ENCODE peak calls at places on chromosome 12, in six cellular contexts. One of them, this sample, is unnamed.

GRCh38 chr12:28552472-28553061 is 362.3 kb downstream of the CCDC91 start:
- DNase-seq in astrocyte of the spinal cord: no peak
- DNase-seq in lower leg skin: no peak
- DNase-seq in heart left ventricle: no peak
- DNase-seq in cardiac fibroblast: no peak
- DNase-seq in GM12865: no peak
- DNase-seq in this sample: no peak

GRCh38 chr12:53696285-53696654 is 20.4 kb upstream of the ATP5MC2 start:
- DNase-seq in cardiac fibroblast: peak; percentile 89
- DNase-seq in GM12865: peak; percentile 61
- DNase-seq in lower leg skin: peak; percentile 83
- DNase-seq in heart left ventricle: peak; percentile 63
- DNase-seq in astrocyte of the spinal cord: peak; percentile 84
- DNase-seq in this sample: peak; percentile 87

GRCh38 chr12:23008613-23009012 is 383.6 kb downstream of the ETNK1 start:
- DNase-seq in astrocyte of the spinal cord: no peak
- DNase-seq in GM12865: no peak
- DNase-seq in lower leg skin: no peak
- DNase-seq in cardiac fibroblast: no peak
- DNase-seq in heart left ventricle: peak; percentile 20
- DNase-seq in this sample: no peak

GRCh38 chr12:71159260-71159659 is 1.5 kb upstream of the TSPAN8 start:
- DNase-seq in GM12865: no peak
- DNase-seq in heart left ventricle: no peak
- DNase-seq in astrocyte of the spinal cord: no peak
- DNase-seq in lower leg skin: no peak
- DNase-seq in cardiac fibroblast: no peak
- DNase-seq in this sample: no peak

GRCh38 chr12:72261885-72262284 is 10.3 kb upstream of the TRHDE start:
- DNase-seq in heart left ventricle: no peak
- DNase-seq in cardiac fibroblast: no peak
- DNase-seq in GM12865: no peak
- DNase-seq in astrocyte of the spinal cord: no peak
- DNase-seq in lower leg skin: no peak
- DNase-seq in this sample: no peak

GRCh38 chr12:42130670-42131402 is 13.8 kb downstream of the GXYLT1 start:
- DNase-seq in lower leg skin: peak; percentile 20
- DNase-seq in heart left ventricle: no peak
- DNase-seq in astrocyte of the spinal cord: peak; percentile 59
- DNase-seq in GM12865: no peak
- DNase-seq in cardiac fibroblast: peak; percentile 67
- DNase-seq in this sample: no peak

GRCh38 chr12:70070494-70071007 is 172.7 kb upstream of the CNOT2 start:
- DNase-seq in astrocyte of the spinal cord: peak; percentile 8
- DNase-seq in heart left ventricle: no peak
- DNase-seq in lower leg skin: no peak
- DNase-seq in GM12865: no peak
- DNase-seq in cardiac fibroblast: no peak
- DNase-seq in this sample: no peak

GRCh38 chr12:3427956-3428355 is 63.0 kb upstream of the PRMT8 start:
- DNase-seq in GM12865: no peak
- DNase-seq in astrocyte of the spinal cord: no peak
- DNase-seq in heart left ventricle: no peak
- DNase-seq in cardiac fibroblast: no peak
- DNase-seq in lower leg skin: no peak
- DNase-seq in this sample: no peak

GRCh38 chr12:64395739-64396138 is 5.2 kb upstream of the C12orf56 start:
- DNase-seq in lower leg skin: no peak
- DNase-seq in heart left ventricle: no peak
- DNase-seq in cardiac fibroblast: peak; percentile 56
- DNase-seq in astrocyte of the spinal cord: no peak
- DNase-seq in GM12865: no peak
- DNase-seq in this sample: no peak

GRCh38 chr12:105945935-105946334 is 192.8 kb downstream of the NUAK1 start:
- DNase-seq in heart left ventricle: no peak
- DNase-seq in astrocyte of the spinal cord: peak; percentile 89
- DNase-seq in GM12865: no peak
- DNase-seq in cardiac fibroblast: no peak
- DNase-seq in lower leg skin: no peak
- DNase-seq in this sample: no peak

GRCh38 chr12:92561543-92561899 is 141.3 kb upstream of the PLEKHG7 start:
- DNase-seq in GM12865: peak; percentile 56
- DNase-seq in astrocyte of the spinal cord: peak; percentile 96
- DNase-seq in lower leg skin: no peak
- DNase-seq in heart left ventricle: peak; percentile 66
- DNase-seq in cardiac fibroblast: peak; percentile 92
- DNase-seq in this sample: no peak

GRCh38 chr12:2266666-2267623 is 214.2 kb downstream of the CACNA1C start:
- DNase-seq in GM12865: no peak
- DNase-seq in lower leg skin: no peak
- DNase-seq in heart left ventricle: no peak
- DNase-seq in astrocyte of the spinal cord: no peak
- DNase-seq in cardiac fibroblast: no peak
- DNase-seq in this sample: no peak

GRCh38 chr12:122024132-122024785 is 2.6 kb downstream of the BCL7A start:
- DNase-seq in lower leg skin: no peak
- DNase-seq in cardiac fibroblast: no peak
- DNase-seq in GM12865: no peak
- DNase-seq in heart left ventricle: no peak
- DNase-seq in astrocyte of the spinal cord: no peak
- DNase-seq in this sample: no peak

GRCh38 chr12:14756331-14757143 is 46.7 kb downstream of the WBP11 start:
- DNase-seq in GM12865: no peak
- DNase-seq in lower leg skin: no peak
- DNase-seq in cardiac fibroblast: no peak
- DNase-seq in astrocyte of the spinal cord: no peak
- DNase-seq in heart left ventricle: no peak
- DNase-seq in this sample: no peak

GRCh38 chr12:3371018-3371417 is 120.0 kb upstream of the PRMT8 start:
- DNase-seq in astrocyte of the spinal cord: no peak
- DNase-seq in lower leg skin: no peak
- DNase-seq in GM12865: no peak
- DNase-seq in cardiac fibroblast: no peak
- DNase-seq in heart left ventricle: no peak
- DNase-seq in this sample: no peak

GRCh38 chr12:118035194-118036041 is 18.9 kb downstream of the RFC5 start:
- DNase-seq in astrocyte of the spinal cord: peak; percentile 30
- DNase-seq in GM12865: peak; percentile 84
- DNase-seq in heart left ventricle: no peak
- DNase-seq in lower leg skin: no peak
- DNase-seq in cardiac fibroblast: peak; percentile 18
- DNase-seq in this sample: peak; percentile 70

GRCh38 chr12:107760207-107760816 is 625 bp downstream of the PRDM4 start:
- DNase-seq in cardiac fibroblast: peak; percentile 7
- DNase-seq in lower leg skin: peak; percentile 22
- DNase-seq in heart left ventricle: peak; percentile 31
- DNase-seq in GM12865: peak; percentile 45
- DNase-seq in astrocyte of the spinal cord: no peak
- DNase-seq in this sample: peak; percentile 43

GRCh38 chr12:108804361-108804949 is 52.9 kb downstream of the SSH1 start:
- DNase-seq in heart left ventricle: peak; percentile 61
- DNase-seq in astrocyte of the spinal cord: peak; percentile 98
- DNase-seq in lower leg skin: no peak
- DNase-seq in GM12865: no peak
- DNase-seq in cardiac fibroblast: peak; percentile 97
- DNase-seq in this sample: no peak

GRCh38 chr12:123843912-123844748 is 82.0 kb downstream of the DNAH10 start:
- DNase-seq in GM12865: no peak
- DNase-seq in heart left ventricle: no peak
- DNase-seq in astrocyte of the spinal cord: no peak
- DNase-seq in lower leg skin: no peak
- DNase-seq in cardiac fibroblast: no peak
- DNase-seq in this sample: no peak

GRCh38 chr12:21334771-21335325 is at the start of gene SLCO1A2:
- DNase-seq in astrocyte of the spinal cord: no peak
- DNase-seq in lower leg skin: no peak
- DNase-seq in GM12865: no peak
- DNase-seq in heart left ventricle: no peak
- DNase-seq in cardiac fibroblast: no peak
- DNase-seq in this sample: no peak

GRCh38 chr12:2976581-2976996 is 17.4 kb downstream of the TEAD4 start:
- DNase-seq in GM12865: no peak
- DNase-seq in cardiac fibroblast: peak; percentile 37
- DNase-seq in lower leg skin: no peak
- DNase-seq in heart left ventricle: no peak
- DNase-seq in astrocyte of the spinal cord: no peak
- DNase-seq in this sample: no peak

GRCh38 chr12:98355322-98355721 is 160.1 kb upstream of the TMPO start:
- DNase-seq in lower leg skin: no peak
- DNase-seq in astrocyte of the spinal cord: peak; percentile 43
- DNase-seq in GM12865: no peak
- DNase-seq in cardiac fibroblast: peak; percentile 7
- DNase-seq in heart left ventricle: no peak
- DNase-seq in this sample: no peak

GRCh38 chr12:132438726-132439125 is 51.2 kb upstream of the FBRSL1 start:
- DNase-seq in GM12865: no peak
- DNase-seq in heart left ventricle: no peak
- DNase-seq in cardiac fibroblast: no peak
- DNase-seq in astrocyte of the spinal cord: no peak
- DNase-seq in lower leg skin: no peak
- DNase-seq in this sample: no peak

GRCh38 chr12:2354151-2354991 is 301.6 kb downstream of the CACNA1C start:
- DNase-seq in lower leg skin: no peak
- DNase-seq in cardiac fibroblast: no peak
- DNase-seq in heart left ventricle: no peak
- DNase-seq in astrocyte of the spinal cord: no peak
- DNase-seq in GM12865: peak; percentile 34
- DNase-seq in this sample: no peak

GRCh38 chr12:93173178-93173957 is 204.4 kb upstream of the NUDT4 start:
- DNase-seq in GM12865: no peak
- DNase-seq in heart left ventricle: no peak
- DNase-seq in astrocyte of the spinal cord: peak; percentile 42
- DNase-seq in cardiac fibroblast: peak; percentile 71
- DNase-seq in lower leg skin: no peak
- DNase-seq in this sample: no peak

GRCh38 chr12:104596128-104596799 is 139.5 kb downstream of the CHST11 start:
- DNase-seq in heart left ventricle: no peak
- DNase-seq in astrocyte of the spinal cord: peak; percentile 80
- DNase-seq in cardiac fibroblast: peak; percentile 94
- DNase-seq in GM12865: no peak
- DNase-seq in lower leg skin: peak; percentile 74
- DNase-seq in this sample: no peak

GRCh38 chr12:106049105-106049504 is 89.6 kb downstream of the NUAK1 start:
- DNase-seq in cardiac fibroblast: no peak
- DNase-seq in astrocyte of the spinal cord: no peak
- DNase-seq in lower leg skin: no peak
- DNase-seq in heart left ventricle: no peak
- DNase-seq in GM12865: no peak
- DNase-seq in this sample: no peak

GRCh38 chr12:106171117-106171750 is 32.5 kb upstream of the NUAK1 start:
- DNase-seq in cardiac fibroblast: no peak
- DNase-seq in GM12865: no peak
- DNase-seq in astrocyte of the spinal cord: no peak
- DNase-seq in heart left ventricle: no peak
- DNase-seq in lower leg skin: no peak
- DNase-seq in this sample: no peak

GRCh38 chr12:2119266-2119665 is 66.5 kb downstream of the CACNA1C start:
- DNase-seq in GM12865: no peak
- DNase-seq in lower leg skin: no peak
- DNase-seq in heart left ventricle: no peak
- DNase-seq in astrocyte of the spinal cord: no peak
- DNase-seq in cardiac fibroblast: no peak
- DNase-seq in this sample: no peak

GRCh38 chr12:31362759-31363415 is 36.9 kb upstream of the SINHCAF start:
- DNase-seq in GM12865: peak; percentile 82
- DNase-seq in astrocyte of the spinal cord: no peak
- DNase-seq in cardiac fibroblast: no peak
- DNase-seq in lower leg skin: no peak
- DNase-seq in heart left ventricle: no peak
- DNase-seq in this sample: peak; percentile 48
- TF ChIP-seq CTCF in GM12865: peak; percentile 12
- TF ChIP-seq CTCF in astrocyte of the spinal cord: no peak
- TF ChIP-seq CTCF in cardiac fibroblast: no peak
- TF ChIP-seq CTCF in lower leg skin: no peak
- TF ChIP-seq CTCF in heart left ventricle: no peak
- TF ChIP-seq CTCF in this sample: peak; percentile 35

DNA sequence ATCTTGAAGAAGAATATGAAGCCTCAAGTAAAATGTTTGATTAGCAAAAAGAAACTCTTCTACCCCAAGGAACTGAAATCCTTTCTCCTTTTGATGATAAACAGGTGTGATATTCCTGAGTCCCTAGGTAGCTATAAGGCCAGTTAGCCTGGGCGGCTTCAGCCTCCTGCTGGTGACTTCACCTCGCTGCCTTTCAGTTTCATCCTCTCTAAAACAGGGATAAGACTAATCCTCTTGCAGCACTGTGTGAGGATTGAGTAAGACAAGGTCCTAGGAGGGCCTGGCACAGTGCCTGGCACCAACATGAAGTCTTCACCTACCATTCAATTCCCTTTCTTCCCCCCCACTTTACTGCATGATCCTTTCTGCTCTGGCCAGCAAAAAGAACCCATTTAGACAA is 42.1 kb downstream of the CIT start:
- DNase-seq in astrocyte of the spinal cord: no peak
- DNase-seq in cardiac fibroblast: peak; percentile 31
- DNase-seq in lower leg skin: no peak
- DNase-seq in heart left ventricle: no peak
- DNase-seq in GM12865: no peak
- DNase-seq in this sample: no peak
- TF ChIP-seq CTCF in astrocyte of the spinal cord: peak; percentile 35
- TF ChIP-seq CTCF in cardiac fibroblast: peak; percentile 14
- TF ChIP-seq CTCF in lower leg skin: no peak
- TF ChIP-seq CTCF in heart left ventricle: no peak
- TF ChIP-seq CTCF in GM12865: no peak
- TF ChIP-seq CTCF in this sample: no peak

DNA sequence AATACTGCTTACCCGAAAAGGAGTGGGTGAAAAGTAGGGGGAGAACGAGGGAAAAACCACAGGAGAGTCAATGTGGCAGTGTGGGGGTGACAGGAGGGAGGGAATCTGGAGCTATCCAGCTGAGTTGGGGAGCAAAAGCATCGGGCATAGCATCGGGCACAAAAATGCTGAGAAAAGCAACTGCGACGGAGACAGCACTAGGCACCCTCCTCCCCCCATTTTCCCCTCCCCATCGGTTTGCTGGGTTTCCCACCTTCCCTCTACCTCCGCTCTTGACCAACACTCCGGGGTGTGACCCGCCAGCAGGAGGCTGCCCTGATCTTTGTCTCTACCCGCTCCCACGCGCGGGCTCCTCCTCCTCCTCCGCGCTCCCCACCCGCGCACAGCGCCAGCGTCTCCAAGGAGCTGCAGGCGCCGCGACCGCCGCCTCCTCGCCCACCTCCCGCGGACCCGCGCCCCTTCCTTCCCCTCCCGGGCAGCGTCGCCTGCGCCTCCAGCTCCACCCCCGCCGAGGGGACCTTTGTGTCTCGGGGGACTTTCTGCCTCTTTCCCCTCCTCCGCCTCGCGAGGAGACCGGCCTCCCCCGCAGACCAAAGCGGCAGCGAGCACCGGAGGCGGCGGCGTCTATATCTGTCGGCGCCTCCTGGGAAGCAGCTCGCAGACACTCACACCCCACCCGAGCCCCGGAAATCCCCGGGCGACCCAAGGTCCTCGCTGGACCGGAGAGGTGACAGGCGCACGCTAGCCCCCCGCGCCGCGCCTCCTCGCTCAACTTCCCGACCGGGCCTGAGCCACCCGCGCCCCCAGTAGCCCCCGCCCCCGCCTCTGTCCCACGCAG is 939 bp downstream of the CDK17 start:
- DNase-seq in cardiac fibroblast: peak; percentile 83
- DNase-seq in lower leg skin: peak; percentile 68
- DNase-seq in astrocyte of the spinal cord: peak; percentile 75
- DNase-seq in heart left ventricle: peak; percentile 86
- DNase-seq in GM12865: peak; percentile 84
- DNase-seq in this sample: peak; percentile 86
- TF ChIP-seq CTCF in cardiac fibroblast: peak; percentile 18
- TF ChIP-seq CTCF in lower leg skin: no peak
- TF ChIP-seq CTCF in astrocyte of the spinal cord: peak; percentile 15
- TF ChIP-seq CTCF in heart left ventricle: no peak
- TF ChIP-seq CTCF in GM12865: peak; percentile 32
- TF ChIP-seq CTCF in this sample: peak; percentile 13

GRCh38 chr12:58931518-58931917 is 11.2 kb upstream of the LRIG3 start:
- DNase-seq in cardiac fibroblast: no peak
- DNase-seq in GM12865: no peak
- DNase-seq in astrocyte of the spinal cord: no peak
- DNase-seq in lower leg skin: no peak
- DNase-seq in heart left ventricle: no peak
- DNase-seq in this sample: no peak
- TF ChIP-seq CTCF in cardiac fibroblast: peak; percentile 15
- TF ChIP-seq CTCF in GM12865: peak; percentile 17
- TF ChIP-seq CTCF in astrocyte of the spinal cord: peak; percentile 5
- TF ChIP-seq CTCF in lower leg skin: no peak
- TF ChIP-seq CTCF in heart left ventricle: no peak
- TF ChIP-seq CTCF in this sample: peak; percentile 26